ENCODE peak calls at places on chromosomes 5 and 9, in seven cellular contexts. F is stimulated activated CD4-positive, alpha-beta T cell treated with anti-CD3 and anti-CD28 coated beads, Interleukin-15, amount 100 ng/mL, for 24 hours; L is epithelial cell of esophagus; W is A172; O is NCI-H345; Z is GM12891; T is Right ventricle myocardium superior. Q is an unnamed sample.
A peak's percentile ranks its signal among the peaks of the same experiment; 100 is the strongest.

GRCh38 chr9:129471201-129472019 is 149.5 kb downstream of the C9orf50 start:
- DNase-seq in F (no peak), L (no peak), W (no peak), O (no peak), Z (no peak), T (no peak), Q (no peak)

GRCh38 chr5:43700591-43700990 is 97.6 kb downstream of the NNT start:
- DNase-seq in F (no peak), L (no peak), W (no peak), O (no peak), Z (no peak), T (no peak), Q (no peak)

GRCh38 chr9:31519011-31519410 is 865.4 kb upstream of the ACO1 start:
- DNase-seq in F (peak; percentile 47), L (peak; percentile 34), W (no peak), O (peak; percentile 17), Z (no peak), T (no peak), Q (no peak)

GRCh38 chr5:139312075-139312474 is 18.5 kb downstream of the MATR3 start:
- DNase-seq in F (no peak), L (no peak), W (no peak), O (peak; percentile 3), Z (no peak), T (no peak), Q (no peak)

GRCh38 chr5:80781356-80781755 is 126.6 kb upstream of the DHFR start:
- DNase-seq in F (peak; percentile 18), L (peak; percentile 69), W (peak; percentile 62), O (no peak), Z (no peak), T (no peak), Q (no peak)

GRCh38 chr5:135934939-135935338 is 19.8 kb downstream of the LECT2 start:
- DNase-seq in F (no peak), L (peak; percentile 19), W (no peak), O (no peak), Z (no peak), T (no peak), Q (no peak)

GRCh38 chr5:141343242-141343952 is at the start of gene PCDHGA3:
- DNase-seq in F (no peak), L (peak; percentile 53), W (no peak), O (no peak), Z (no peak), T (no peak), Q (no peak)

GRCh38 chr9:6239694-6240093 is 24.1 kb downstream of the IL33 start:
- DNase-seq in F (no peak), L (no peak), W (no peak), O (no peak), Z (no peak), T (no peak), Q (no peak)

GRCh38 chr9:123377211-123377971 is 21.4 kb downstream of the CRB2 start:
- DNase-seq in F (no peak), L (peak; percentile 27), W (no peak), O (no peak), Z (no peak), T (no peak), Q (no peak)

GRCh38 chr5:139823757-139824355 is 28.2 kb downstream of the PSD2 start:
- DNase-seq in F (no peak), L (no peak), W (no peak), O (no peak), Z (no peak), T (peak; percentile 7), Q (no peak)

GRCh38 chr5:58410441-58410840 is 49.4 kb downstream of the PLK2 start:
- DNase-seq in F (no peak), L (peak; percentile 96), W (peak; percentile 69), O (no peak), Z (no peak), T (no peak), Q (peak; percentile 18)

GRCh38 chr5:7659420-7659819 is 191.5 kb downstream of the CFAP90 start:
- DNase-seq in F (no peak), L (no peak), W (no peak), O (no peak), Z (no peak), T (no peak), Q (no peak)

GRCh38 chr9:107694390-107694789 is 204.8 kb upstream of the KLF4 start:
- DNase-seq in F (no peak), L (no peak), W (no peak), O (no peak), Z (no peak), T (no peak), Q (no peak)

GRCh38 chr5:103513696-103514095 is 48.9 kb downstream of the NUDT12 start:
- DNase-seq in F (no peak), L (no peak), W (no peak), O (no peak), Z (no peak), T (no peak), Q (no peak)

GRCh38 chr9:93265972-93266371 is 82.0 kb downstream of the WNK2 start:
- DNase-seq in F (no peak), L (no peak), W (no peak), O (no peak), Z (peak; percentile 5), T (no peak), Q (no peak)

GRCh38 chr9:109487247-109487646 is 10.9 kb downstream of the PTPN3 start:
- DNase-seq in F (no peak), L (peak; percentile 46), W (no peak), O (no peak), Z (no peak), T (no peak), Q (no peak)

GRCh38 chr9:73073337-73074175 is 78.1 kb upstream of the ANXA1 start:
- DNase-seq in F (no peak), L (no peak), W (no peak), O (no peak), Z (no peak), T (no peak), Q (no peak)

GRCh38 chr5:87885727-87886126 is 382.9 kb downstream of the TMEM161B start:
- DNase-seq in F (no peak), L (no peak), W (no peak), O (no peak), Z (no peak), T (no peak), Q (no peak)

GRCh38 chr9:78298046-78298511 is 1.2 kb downstream of the PSAT1 start:
- DNase-seq in F (peak; percentile 46), L (no peak), W (no peak), O (peak; percentile 45), Z (peak; percentile 22), T (no peak), Q (no peak)

GRCh38 chr9:90546200-90546599 is 96.4 kb downstream of the DIRAS2 start:
- DNase-seq in F (no peak), L (peak; percentile 81), W (peak; percentile 95), O (peak; percentile 60), Z (no peak), T (no peak), Q (no peak)

GRCh38 chr5:88825782-88826110 is 57.2 kb downstream of the MEF2C start:
- DNase-seq in F (no peak), L (no peak), W (no peak), O (no peak), Z (no peak), T (no peak), Q (no peak)

GRCh38 chr5:128644863-128645262 is 106.8 kb upstream of the FBN2 start:
- DNase-seq in F (no peak), L (peak; percentile 21), W (peak; percentile 19), O (no peak), Z (no peak), T (no peak), Q (no peak)

GRCh38 chr5:154358410-154359221 is 87.2 kb upstream of the SAP30L start:
- DNase-seq in F (no peak), L (no peak), W (peak; percentile 72), O (no peak), Z (no peak), T (no peak), Q (no peak)

GRCh38 chr5:28896949-28897348 is 1858.6 kb upstream of the CDH9 start:
- DNase-seq in F (no peak), L (peak; percentile 22), W (peak; percentile 21), O (peak; percentile 34), Z (no peak), T (no peak), Q (peak; percentile 2)

GRCh38 chr9:137312852-137313325 is 10.8 kb upstream of the NRARP start:
- DNase-seq in F (no peak), L (no peak), W (no peak), O (no peak), Z (peak; percentile 24), T (peak; percentile 31), Q (peak; percentile 20)

GRCh38 chr9:106893088-106893487 is 30.1 kb downstream of the ZNF462 start:
- DNase-seq in F (no peak), L (peak; percentile 60), W (peak; percentile 93), O (no peak), Z (no peak), T (no peak), Q (peak; percentile 69)

GRCh38 chr5:126106032-126106431 is 317.2 kb upstream of the GRAMD2B start:
- DNase-seq in F (no peak), L (peak; percentile 91), W (no peak), O (no peak), Z (no peak), T (no peak), Q (no peak)

GRCh38 chr9:127832248-127832647 is 22.2 kb downstream of the ENG start:
- DNase-seq in F (no peak), L (no peak), W (no peak), O (no peak), Z (no peak), T (no peak), Q (no peak)

GRCh38 chr9:128077847-128078503 is 9.9 kb downstream of the SLC25A25 start:
- DNase-seq in F (no peak), L (no peak), W (no peak), O (no peak), Z (no peak), T (no peak), Q (no peak)

GRCh38 chr5:18252559-18252958 is 618.3 kb downstream of the TAF11L14 start:
- DNase-seq in F (no peak), L (no peak), W (no peak), O (no peak), Z (no peak), T (no peak), Q (no peak)

GRCh38 chr9:120099064-120099463 is 480.9 kb downstream of the CDK5RAP2 start:
- DNase-seq in F (no peak), L (no peak), W (no peak), O (no peak), Z (no peak), T (no peak), Q (no peak)

GRCh38 chr5:133386662-133387061 is 225.7 kb downstream of the FSTL4 start:
- DNase-seq in F (no peak), L (no peak), W (no peak), O (no peak), Z (no peak), T (no peak), Q (no peak)

GRCh38 chr9:104977580-104977979 is 49.6 kb upstream of the ABCA1 start:
- DNase-seq in F (no peak), L (peak; percentile 63), W (no peak), O (no peak), Z (no peak), T (no peak), Q (no peak)

Q was measured in A549.